ENCODE peak calls at places on chromosomes 4 and X, in ten cellular contexts. P is DMS79, K is MM.1S, D is fibroblast of lung, X is AG20443, R is AG08395, C is GM03348, Q is MCF 10A, B is COLO829, H is NCI-H510A treated with DMSO at 0.1 percent for 48 hours. A is an unnamed sample.

GRCh38 chrX:45771114-45771513 is 570.4 kb upstream of the DIPK2B start:
- DNase-seq in P (no peak), K (no peak), D (peak), X (peak), R (peak), C (peak), Q (peak), B (peak), H (no peak), A (no peak)

GRCh38 chrX:46268429-46268828 is 276.8 kb downstream of the ZNF674 start:
- DNase-seq in P (no peak), K (no peak), D (peak), X (no peak), R (no peak), C (no peak), Q (peak), B (no peak), H (no peak), A (peak)

GRCh38 chr4:123116412-123116811 is 194.0 kb upstream of the NUDT6 start:
- DNase-seq in P (no peak), K (no peak), D (peak), X (no peak), R (no peak), C (no peak), Q (no peak), B (peak), H (no peak), A (no peak)

GRCh38 chr4:111788046-111788642 is 357.1 kb upstream of the FAM241A start:
- DNase-seq in P (no peak), K (no peak), D (no peak), X (no peak), R (no peak), C (no peak), Q (no peak), B (no peak), H (peak), A (no peak)

GRCh38 chrX:13064599-13065143 is 20.3 kb upstream of the FAM9C start:
- DNase-seq in P (no peak), K (no peak), D (peak), X (peak), R (peak), C (peak), Q (peak), B (no peak), H (no peak), A (no peak)

GRCh38 chr4:147550626-147551250 is 66.5 kb upstream of the TMEM184C start:
- DNase-seq in P (no peak), K (no peak), D (peak), X (peak), R (peak), C (peak), Q (peak), B (peak), H (no peak), A (no peak)

GRCh38 chr4:164357957-164358356 is 396.0 kb upstream of the SMIM31 start:
- DNase-seq in P (no peak), K (peak), D (peak), X (no peak), R (no peak), C (no peak), Q (peak), B (no peak), H (no peak), A (no peak)

GRCh38 chr4:113760852-113761681 is 471 bp downstream of the CAMK2D start:
- DNase-seq in P (no peak), K (peak), D (peak), X (peak), R (peak), C (peak), Q (peak), B (peak), H (peak), A (no peak)

GRCh38 chr4:38711066-38711465 is 47.1 kb downstream of the KLF3 start:
- DNase-seq in P (no peak), K (no peak), D (no peak), X (no peak), R (no peak), C (no peak), Q (no peak), B (no peak), H (no peak), A (no peak)

GRCh38 chr4:74181225-74181624 is 23.3 kb downstream of the MTHFD2L start:
- DNase-seq in P (no peak), K (no peak), D (no peak), X (peak), R (peak), C (peak), Q (no peak), B (no peak), H (no peak), A (no peak)

GRCh38 chr4:108885211-108885610 is 122.4 kb upstream of the ETNPPL start:
- DNase-seq in P (no peak), K (no peak), D (peak), X (peak), R (peak), C (peak), Q (no peak), B (peak), H (no peak), A (no peak)

GRCh38 chrX:63764946-63765345 is 20.1 kb downstream of the ARHGEF9 start:
- DNase-seq in P (no peak), K (no peak), D (peak), X (peak), R (no peak), C (no peak), Q (peak), B (no peak), H (no peak), A (no peak)

GRCh38 chr4:184776821-184777220 is 42.9 kb upstream of the CENPU start:
- DNase-seq in P (no peak), K (no peak), D (no peak), X (no peak), R (no peak), C (no peak), Q (no peak), B (no peak), H (no peak), A (no peak)

GRCh38 chr4:54929459-54929858 is 195.9 kb downstream of the KDR start:
- DNase-seq in P (peak), K (no peak), D (no peak), X (peak), R (no peak), C (no peak), Q (no peak), B (no peak), H (peak), A (no peak)

GRCh38 chr4:138542191-138542771 is 300.1 kb upstream of the SLC7A11 start:
- DNase-seq in P (no peak), K (no peak), D (no peak), X (no peak), R (no peak), C (no peak), Q (peak), B (no peak), H (no peak), A (no peak)

GRCh38 chr4:156958276-156959074 is 13.1 kb downstream of the PDGFC start:
- DNase-seq in P (no peak), K (no peak), D (peak), X (no peak), R (no peak), C (no peak), Q (peak), B (no peak), H (no peak), A (no peak)

GRCh38 chrX:17415242-17415815 is 40.3 kb downstream of the NHS start:
- DNase-seq in P (no peak), K (no peak), D (no peak), X (no peak), R (no peak), C (peak), Q (no peak), B (peak), H (no peak), A (no peak)

GRCh38 chrX:37844622-37845021 is 2.7 kb downstream of the DYNLT3 start:
- DNase-seq in P (no peak), K (no peak), D (no peak), X (no peak), R (no peak), C (no peak), Q (no peak), B (no peak), H (no peak), A (no peak)

GRCh38 chr4:2714071-2714770 is 41.9 kb downstream of the TNIP2 start:
- DNase-seq in P (peak), K (no peak), D (peak), X (peak), R (peak), C (no peak), Q (no peak), B (no peak), H (no peak), A (no peak)

GRCh38 chr4:178970433-178971140 is 1528.3 kb upstream of the AGA start:
- DNase-seq in P (no peak), K (no peak), D (peak), X (no peak), R (no peak), C (no peak), Q (peak), B (no peak), H (no peak), A (no peak)

GRCh38 chr4:76836860-76837564 is 60.9 kb downstream of the SOWAHB start:
- DNase-seq in P (no peak), K (no peak), D (peak), X (no peak), R (no peak), C (no peak), Q (no peak), B (no peak), H (no peak), A (no peak)

GRCh38 chr4:26223160-26223559 is 97.7 kb upstream of the RBPJ start:
- DNase-seq in P (no peak), K (no peak), D (no peak), X (no peak), R (peak), C (no peak), Q (no peak), B (no peak), H (no peak), A (no peak)

GRCh38 chrX:78029663-78030062 is 60.2 kb upstream of the PGAM4 start:
- DNase-seq in P (no peak), K (peak), D (peak), X (peak), R (peak), C (peak), Q (peak), B (no peak), H (peak), A (no peak)